ENCODE peak calls at places on chromosomes 1 and 21, in ten cellular contexts. E is neuronal stem cell; L is upper lobe of right lung; V is posterior vena cava; I is lung; T is H9; J is OCI-M1; B is GDM1; C is activated CD8-positive, alpha-beta memory T cell treated with anti-CD3 and anti-CD28 coated beads for 4 hours; A is CD8-positive, alpha-beta T cell. D is an unnamed sample.

GRCh38 chr1:205543351-205544305 is 39.2 kb downstream of the CDK18 start:
- DNase-seq in I (peak; percentile 81), E (peak; percentile 76), A (no peak), C (no peak), B (no peak), L (peak; percentile 87), V (peak; percentile 95), T (peak; percentile 94), J (peak; percentile 76), D (peak; percentile 90)

GRCh38 chr1:912740-913301 is 10.9 kb upstream of the SAMD11 start:
- DNase-seq in J (no peak), E (no peak), L (peak; percentile 51), C (no peak), T (peak; percentile 68), I (no peak), B (peak; percentile 54), V (peak; percentile 75), A (no peak), D (peak; percentile 89)

GRCh38 chr1:932776-933602 is 9.3 kb downstream of the SAMD11 start:
- DNase-seq in L (peak; percentile 85), I (peak; percentile 74), B (no peak), E (no peak), V (no peak), C (no peak), J (no peak), A (no peak), T (no peak), D (no peak)

GRCh38 chr1:167288390-167289062 is 67.8 kb downstream of the POU2F1 start:
- DNase-seq in B (no peak), L (no peak), C (no peak), E (no peak), V (no peak), I (no peak), J (peak; percentile 44), T (no peak), A (no peak), D (no peak)

GRCh38 chr1:10802948-10803715 is 6.7 kb upstream of the CASZ1 start:
- DNase-seq in V (no peak), L (no peak), T (no peak), J (no peak), A (no peak), C (no peak), B (no peak), E (no peak), I (no peak), D (no peak)

GRCh38 chr1:202584707-202585590 is 125.3 kb downstream of the SYT2 start:
- DNase-seq in I (no peak), L (no peak), J (peak; percentile 76), B (no peak), T (no peak), A (no peak), E (no peak), C (no peak), V (no peak), D (no peak)

GRCh38 chr1:18735369-18735997 is 104.8 kb downstream of the PAX7 start:
- DNase-seq in I (no peak), J (no peak), T (no peak), C (no peak), L (peak; percentile 52), A (no peak), E (no peak), B (no peak), V (peak; percentile 74), D (peak; percentile 62)

GRCh38 chr1:31751822-31752241 is 12.3 kb downstream of the ADGRB2 start:
- DNase-seq in B (no peak), C (no peak), I (no peak), A (no peak), J (no peak), T (no peak), E (no peak), L (no peak), V (no peak), D (no peak)

GRCh38 chr1:21239181-21239580 is 51.1 kb downstream of the ECE1 start:
- DNase-seq in V (no peak), E (no peak), J (no peak), B (no peak), C (no peak), T (no peak), A (no peak), L (no peak), I (no peak), D (no peak)

GRCh38 chr1:78237364-78237916 is 191.7 kb downstream of the GIPC2 start:
- DNase-seq in V (no peak), I (peak; percentile 78), T (peak; percentile 75), B (no peak), E (no peak), L (peak; percentile 72), A (no peak), C (no peak), J (no peak), D (no peak)

GRCh38 chr21:15224346-15225086 is 159.7 kb upstream of the NRIP1 start:
- DNase-seq in T (no peak), L (no peak), I (no peak), A (no peak), B (no peak), C (no peak), V (no peak), E (no peak), J (no peak), D (no peak)

GRCh38 chr1:89519779-89520358 is 4.8 kb upstream of the LRRC8B start:
- DNase-seq in A (no peak), J (peak; percentile 73), V (no peak), E (no peak), L (no peak), T (no peak), I (no peak), C (no peak), B (peak; percentile 60), D (no peak)

GRCh38 chr1:150165622-150166612 is 16.2 kb downstream of the PLEKHO1 start:
- DNase-seq in V (no peak), I (no peak), B (peak; percentile 42), E (no peak), L (no peak), T (peak; percentile 78), C (no peak), J (peak; percentile 94), A (no peak), D (no peak)

GRCh38 chr1:161737625-161738024 is 12.0 kb upstream of the DUSP12 start:
- DNase-seq in T (peak; percentile 64), B (no peak), V (no peak), C (no peak), I (no peak), J (no peak), L (no peak), E (no peak), A (no peak), D (no peak)

GRCh38 chr1:79042539-79042938 is 36.0 kb upstream of the ADGRL4 start:
- DNase-seq in V (no peak), I (no peak), C (no peak), J (peak; percentile 45), B (no peak), L (no peak), T (no peak), E (no peak), A (no peak), D (no peak)

GRCh38 chr21:45535341-45536081 is 6.7 kb downstream of the SLC19A1 start:
- DNase-seq in A (no peak), E (no peak), I (no peak), V (peak; percentile 81), T (no peak), C (no peak), L (peak; percentile 75), B (peak; percentile 63), J (no peak), D (peak; percentile 89)

GRCh38 chr1:3037281-3038040 is 16.2 kb downstream of the ACTRT2 start:
- DNase-seq in A (no peak), E (no peak), L (no peak), C (no peak), B (no peak), T (no peak), V (peak; percentile 52), J (no peak), I (no peak), D (peak; percentile 88)

GRCh38 chr21:37257967-37258877 is 8.9 kb downstream of the VPS26C start:
- DNase-seq in J (peak; percentile 98), L (peak; percentile 87), C (peak; percentile 52), V (no peak), E (peak; percentile 64), I (peak; percentile 70), B (peak; percentile 34), A (peak; percentile 51), T (peak; percentile 84), D (no peak)

GRCh38 chr1:224666911-224667310 is 50.8 kb downstream of the CNIH3 start:
- DNase-seq in L (no peak), I (no peak), V (no peak), J (no peak), E (no peak), A (no peak), B (no peak), C (no peak), T (no peak), D (no peak)

GRCh38 chr1:244096691-244097090 is 45.6 kb downstream of the ZBTB18 start:
- DNase-seq in C (no peak), A (no peak), T (no peak), V (no peak), J (no peak), L (no peak), E (no peak), B (no peak), I (no peak), D (no peak)

GRCh38 chr1:226994357-226995063 is 54.4 kb downstream of the COQ8A start:
- DNase-seq in I (no peak), A (no peak), J (no peak), T (no peak), E (peak; percentile 20), B (no peak), V (no peak), L (no peak), C (no peak), D (no peak)

GRCh38 chr1:202038688-202039346 is 28.4 kb downstream of the ELF3 start:
- DNase-seq in V (no peak), L (no peak), J (no peak), A (no peak), E (no peak), C (no peak), T (no peak), B (no peak), I (no peak), D (no peak)

GRCh38 chr1:32962248-32962896 is 2.2 kb downstream of the RNF19B start:
- DNase-seq in E (no peak), T (no peak), V (no peak), C (no peak), J (peak; percentile 86), I (no peak), B (no peak), L (no peak), A (no peak), D (no peak)

GRCh38 chr21:18959817-18960216 is 556.2 kb upstream of the TMPRSS15 start:
- DNase-seq in I (no peak), L (no peak), T (no peak), C (no peak), V (no peak), A (no peak), J (no peak), B (no peak), E (no peak), D (no peak)

GRCh38 chr1:145855426-145855948 is 3.4 kb downstream of the PIAS3 start:
- DNase-seq in A (no peak), E (no peak), B (no peak), I (no peak), L (no peak), T (no peak), J (no peak), V (no peak), C (no peak), D (no peak)

GRCh38 chr1:234604726-234605492 is 5.1 kb downstream of the IRF2BP2 start:
- DNase-seq in E (no peak), C (no peak), V (no peak), J (peak; percentile 93), L (no peak), T (no peak), A (no peak), B (no peak), I (no peak), D (no peak)

GRCh38 chr1:19445417-19446342 is 39.7 kb downstream of the CAPZB start:
- DNase-seq in V (peak; percentile 74), C (no peak), T (no peak), B (no peak), J (no peak), L (peak; percentile 71), E (no peak), I (no peak), A (no peak), D (no peak)

GRCh38 chr1:154129392-154129970 is 25.4 kb downstream of the NUP210L start:
- DNase-seq in J (peak; percentile 34), I (no peak), V (no peak), L (no peak), B (no peak), C (no peak), A (no peak), E (no peak), T (no peak), D (no peak)

D was measured in mesenteric fat pad.